ENCODE peak calls at places on chromosomes 7 and 10, in nine cellular contexts. H is K562, A is upper lobe of right lung, J is suprapubic skin, L is foreskin keratinocyte, R is RWPE1, S is IMR-90, B is AG04450, E is coronary artery. P is an unnamed sample.

GRCh38 chr7:155987681-155988080 is 175.4 kb upstream of the SHH start:
- DNase-seq in H (no peak), R (no peak), A (no peak), S (no peak), L (no peak), B (no peak), J (peak), E (no peak), P (no peak)

GRCh38 chr7:105157278-105157677 is 143.3 kb downstream of the KMT2E start:
- DNase-seq in B (no peak), H (no peak), J (no peak), R (no peak), E (no peak), A (no peak), S (no peak), L (no peak), P (no peak)

GRCh38 chr7:31105256-31105950 is 53.3 kb downstream of the ADCYAP1R1 start:
- DNase-seq in R (no peak), A (no peak), B (no peak), L (no peak), S (no peak), E (peak), J (peak), H (no peak), P (peak)

GRCh38 chr7:6181136-6181535 is 91.3 kb downstream of the CYTH3 start:
- DNase-seq in H (no peak), S (no peak), L (peak), B (no peak), E (peak), R (no peak), J (no peak), A (no peak), P (no peak)

GRCh38 chr10:52940921-52941320 is 168.3 kb upstream of the MBL2 start:
- DNase-seq in J (no peak), A (no peak), L (peak), B (no peak), H (peak), R (no peak), E (no peak), S (no peak), P (peak)

GRCh38 chr7:4657640-4658417 is 24.3 kb upstream of the FOXK1 start:
- DNase-seq in J (no peak), A (no peak), S (no peak), H (no peak), L (no peak), B (no peak), E (no peak), R (no peak), P (no peak)

GRCh38 chr7:25786958-25787730 is 364.9 kb upstream of the NFE2L3 start:
- DNase-seq in H (no peak), B (no peak), E (no peak), J (no peak), S (no peak), A (no peak), L (no peak), R (no peak), P (no peak)

GRCh38 chr10:92995509-92995908 is 65.1 kb upstream of the CYP26C1 start:
- DNase-seq in B (no peak), J (no peak), L (no peak), H (no peak), E (no peak), A (no peak), R (no peak), S (no peak), P (no peak)

GRCh38 chr7:63031838-63032436 is 966.7 kb upstream of the ZNF722 start:
- DNase-seq in S (no peak), H (no peak), B (no peak), A (no peak), L (no peak), J (no peak), R (no peak), E (peak), P (no peak)

GRCh38 chr10:29804025-29804852 is 169.5 kb upstream of the SVIL start:
- DNase-seq in S (peak), A (no peak), R (peak), H (no peak), E (peak), L (peak), B (peak), J (no peak), P (peak)

GRCh38 chr10:110414563-110415309 is 83.0 kb upstream of the DUSP5 start:
- DNase-seq in B (no peak), R (peak), S (no peak), J (no peak), L (peak), H (no peak), A (no peak), E (no peak), P (no peak)

GRCh38 chr10:14185501-14186045 is 145.2 kb downstream of the FRMD4A start:
- DNase-seq in E (no peak), H (peak), A (no peak), L (peak), S (peak), J (no peak), B (peak), R (peak), P (no peak)

GRCh38 chr10:3948843-3949242 is 163.8 kb upstream of the KLF6 start:
- DNase-seq in E (no peak), B (no peak), A (no peak), L (peak), S (peak), R (peak), J (peak), H (no peak), P (peak)

GRCh38 chr10:47092822-47093221 is 181.6 kb downstream of the PTPN20 start:
- DNase-seq in A (peak), J (no peak), H (no peak), S (no peak), L (no peak), B (no peak), E (peak), R (no peak), P (no peak)

GRCh38 chr7:25095516-25096345 is 29.3 kb downstream of the CYCS start:
- DNase-seq in S (no peak), E (no peak), A (no peak), J (no peak), B (no peak), L (no peak), R (no peak), H (no peak), P (no peak)

GRCh38 chr10:110793887-110794286 is 77.8 kb upstream of the PDCD4 start:
- DNase-seq in E (no peak), R (no peak), A (no peak), L (no peak), S (peak), J (no peak), H (no peak), B (no peak), P (no peak)

GRCh38 chr10:74011016-74011415 is 13.1 kb downstream of the VCL start:
- DNase-seq in R (no peak), A (no peak), J (no peak), B (no peak), H (no peak), E (no peak), S (no peak), L (no peak), P (no peak)

GRCh38 chr7:20220824-20221547 is 3.8 kb upstream of the MACC1 start:
- DNase-seq in H (peak), E (no peak), R (no peak), A (no peak), B (peak), S (peak), L (no peak), J (no peak), P (no peak)

GRCh38 chr7:53383131-53383530 is 347.7 kb downstream of the POM121L12 start:
- DNase-seq in J (no peak), E (no peak), S (no peak), R (peak), H (no peak), L (no peak), B (no peak), A (no peak), P (no peak)

GRCh38 chr7:130350945-130351663 is 6.5 kb downstream of the CPA5 start:
- DNase-seq in S (no peak), L (no peak), E (no peak), J (no peak), R (no peak), H (no peak), A (no peak), B (no peak), P (no peak)

GRCh38 chr7:130351664-130352015 is 7.0 kb downstream of the CPA5 start:
- DNase-seq in E (no peak), A (no peak), J (no peak), B (no peak), H (no peak), S (no peak), R (no peak), L (no peak), P (no peak)

GRCh38 chr7:130353196-130353595 is 8.6 kb downstream of the CPA5 start:
- DNase-seq in S (no peak), E (peak), A (no peak), R (no peak), H (no peak), B (no peak), J (no peak), L (no peak), P (no peak)

GRCh38 chr7:130352335-130353074 is 7.9 kb downstream of the CPA5 start:
- DNase-seq in L (no peak), J (no peak), A (no peak), S (peak), E (no peak), H (no peak), R (peak), B (no peak), P (no peak)

GRCh38 chr7:130349911-130350782 is 5.5 kb downstream of the CPA5 start:
- DNase-seq in B (no peak), J (no peak), R (no peak), L (no peak), A (no peak), E (no peak), S (peak), H (no peak), P (no peak)
- H3K27ac ChIP-seq in B (no peak), J (peak), R (no peak), L (no peak), A (peak), E (no peak), S (no peak), H (no peak), P (no peak)

DNA sequence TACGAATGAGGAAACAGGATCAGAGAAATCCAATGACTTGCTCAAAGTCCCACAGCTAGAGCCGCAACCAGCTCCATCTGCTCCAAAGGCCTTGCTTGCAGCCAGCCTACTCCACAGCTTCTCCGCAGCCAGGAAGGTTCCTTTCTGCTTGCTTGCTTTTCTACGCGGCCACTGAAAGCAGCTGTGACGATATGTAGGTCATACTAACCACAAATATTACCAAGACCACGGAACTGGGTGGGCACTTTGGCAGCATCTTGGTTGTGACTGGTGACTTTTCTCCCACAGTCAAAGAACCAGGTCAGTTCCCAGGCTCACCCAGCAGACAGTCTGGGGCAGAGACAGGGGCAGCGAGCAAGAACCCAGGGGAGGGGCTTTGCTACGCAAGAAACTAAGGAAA is 86.4 kb downstream of the FAM53B start:
- DNase-seq in E (no peak), A (no peak), H (no peak), L (no peak), J (no peak), S (peak), B (no peak), R (no peak), P (no peak)
- H3K27ac ChIP-seq in E (peak), A (peak), H (no peak), L (no peak), J (peak), S (no peak), B (no peak), R (peak), P (peak)

GRCh38 chr10:77229704-77230103 is 407.9 kb downstream of the KCNMA1 start:
- DNase-seq in A (no peak), S (peak), H (no peak), R (no peak), J (no peak), B (no peak), L (no peak), E (no peak), P (no peak)
- H3K27ac ChIP-seq in A (no peak), S (peak), H (no peak), R (no peak), J (no peak), B (no peak), L (no peak), E (no peak), P (peak)

GRCh38 chr7:51123322-51124021 is 193.1 kb downstream of the COBL start:
- DNase-seq in E (no peak), J (peak), L (peak), B (peak), H (no peak), A (no peak), R (peak), S (peak), P (no peak)
- H3K27ac ChIP-seq in E (no peak), J (peak), L (peak), B (no peak), H (no peak), A (peak), R (peak), S (no peak), P (no peak)

GRCh38 chr7:100082978-100083377 is 1.5 kb upstream of the ZNF3 start:
- DNase-seq in L (no peak), E (no peak), A (no peak), B (no peak), R (no peak), S (no peak), H (no peak), J (no peak), P (no peak)

GRCh38 chr7:100081535-100082102 is at the start of gene ZNF3:
- DNase-seq in R (peak), J (peak), S (peak), E (peak), A (peak), H (peak), B (peak), L (peak), P (peak)

GRCh38 chr7:100077205-100077604 is 4.3 kb downstream of the ZNF3 start:
- DNase-seq in A (no peak), H (no peak), B (no peak), L (no peak), J (no peak), S (no peak), R (no peak), E (no peak), P (no peak)

GRCh38 chr7:100079024-100079560 is 2.4 kb downstream of the ZNF3 start:
- DNase-seq in R (no peak), J (no peak), H (no peak), A (no peak), L (no peak), S (no peak), B (no peak), E (no peak), P (no peak)

DNA sequence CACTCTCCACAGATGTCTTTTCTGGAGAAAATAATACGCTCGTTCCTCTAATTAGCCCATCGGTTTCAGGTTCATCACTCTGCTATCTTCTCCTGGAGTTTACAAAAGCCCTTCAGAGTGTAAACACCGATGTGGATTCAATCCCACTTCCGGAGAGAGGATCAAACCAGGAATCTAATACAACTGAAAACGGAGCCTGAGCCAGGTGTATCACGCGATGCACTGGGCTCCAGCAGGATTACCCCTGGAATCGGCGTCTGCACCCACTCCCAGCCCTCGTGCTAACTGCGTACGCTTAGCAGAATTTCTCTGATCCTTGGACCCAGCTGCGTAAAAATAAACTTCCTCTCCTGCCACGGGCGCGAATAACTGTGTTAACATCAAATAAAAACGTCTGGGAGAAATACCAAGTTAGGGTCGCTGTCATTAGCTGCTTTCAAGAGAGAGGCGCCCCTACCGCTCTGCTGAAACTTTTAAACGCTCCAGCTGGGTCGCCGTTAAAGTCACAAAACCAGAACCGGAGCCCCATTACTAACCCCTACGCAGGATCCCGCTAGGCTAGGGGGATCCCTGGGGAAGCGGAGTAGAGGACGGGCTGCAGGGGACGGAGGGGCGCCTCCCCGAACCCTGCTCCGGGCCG is 508 bp downstream of the ZNF3 start:
- DNase-seq in H (peak), S (peak), A (no peak), J (no peak), B (no peak), L (no peak), E (no peak), R (no peak), P (no peak)
- H3K27ac ChIP-seq in H (peak), S (peak), A (peak), J (peak), B (peak), L (peak), E (peak), R (peak), P (peak)

DNA sequence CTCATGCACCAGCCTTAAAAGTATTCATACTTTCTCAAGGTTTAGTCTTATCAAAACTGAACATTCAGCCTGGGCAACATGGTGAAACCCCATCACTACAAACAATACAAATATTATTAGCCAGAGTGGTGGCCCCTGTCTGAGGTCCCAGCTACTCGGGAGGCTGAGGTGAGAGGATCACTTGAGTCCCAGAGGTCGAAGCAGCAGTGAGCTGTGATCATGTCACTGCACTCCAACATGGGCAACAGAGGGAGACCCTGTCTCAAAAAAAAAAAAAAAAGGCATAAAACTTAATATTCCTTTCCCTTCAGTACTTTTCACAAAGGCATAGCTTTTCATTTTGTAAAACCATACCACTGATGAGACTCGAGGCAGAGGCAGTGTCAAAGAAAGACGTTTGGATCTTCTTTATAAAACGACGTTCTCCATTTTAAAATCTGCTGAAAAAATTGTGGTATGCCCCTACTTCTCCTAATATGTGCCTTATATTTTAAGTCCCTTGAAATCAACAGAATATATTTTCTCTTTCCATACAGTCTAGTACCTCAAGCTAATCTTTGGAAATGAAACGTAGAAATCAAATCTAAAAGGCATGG is 1.9 kb downstream of the NSUN6 start:
- DNase-seq in B (no peak), J (no peak), E (no peak), L (no peak), H (no peak), S (no peak), A (no peak), R (no peak), P (no peak)
- H3K27ac ChIP-seq in B (no peak), J (no peak), E (no peak), L (no peak), H (peak), S (no peak), A (no peak), R (no peak), P (no peak)

GRCh38 chr10:123361832-123362231 is 207.6 kb downstream of the BUB3 start:
- DNase-seq in J (no peak), A (no peak), H (no peak), R (no peak), L (no peak), E (no peak), S (no peak), B (no peak), P (no peak)

GRCh38 chr10:123356101-123356500 is 201.9 kb downstream of the BUB3 start:
- DNase-seq in A (no peak), H (no peak), E (no peak), J (no peak), S (no peak), L (no peak), B (no peak), R (no peak), P (no peak)

GRCh38 chr10:123357363-123358075 is 203.3 kb downstream of the BUB3 start:
- DNase-seq in A (no peak), E (no peak), S (no peak), J (no peak), H (no peak), B (no peak), L (no peak), R (no peak), P (no peak)

GRCh38 chr10:123356799-123357198 is 202.6 kb downstream of the BUB3 start:
- DNase-seq in H (no peak), J (no peak), L (no peak), B (no peak), S (no peak), A (no peak), R (no peak), E (no peak), P (no peak)

DNA sequence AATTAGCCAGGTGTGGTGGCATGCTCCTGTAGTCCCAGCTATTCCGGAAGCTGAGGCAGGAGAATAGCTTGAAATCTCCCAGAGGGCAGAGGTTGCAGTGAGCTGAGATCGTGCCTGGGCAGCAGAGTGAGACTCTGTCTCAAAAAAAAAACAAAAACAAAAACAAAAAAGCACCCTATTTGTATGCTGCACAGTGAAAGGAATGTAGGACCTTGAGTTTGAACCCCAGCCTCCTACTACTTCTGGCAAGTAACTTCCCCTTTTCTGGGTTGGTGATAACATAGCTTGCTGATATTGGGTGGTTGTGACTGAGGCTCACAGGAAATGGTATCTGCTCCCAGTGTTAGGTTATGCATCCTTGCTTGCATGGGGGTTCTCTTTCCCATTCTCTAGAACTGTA is 205.3 kb downstream of the BUB3 start:
- DNase-seq in J (no peak), S (no peak), A (no peak), L (no peak), H (no peak), E (no peak), B (no peak), R (no peak), P (no peak)
- H3K27ac ChIP-seq in J (no peak), S (no peak), A (no peak), L (no peak), H (no peak), E (no peak), B (no peak), R (no peak), P (no peak)

DNA sequence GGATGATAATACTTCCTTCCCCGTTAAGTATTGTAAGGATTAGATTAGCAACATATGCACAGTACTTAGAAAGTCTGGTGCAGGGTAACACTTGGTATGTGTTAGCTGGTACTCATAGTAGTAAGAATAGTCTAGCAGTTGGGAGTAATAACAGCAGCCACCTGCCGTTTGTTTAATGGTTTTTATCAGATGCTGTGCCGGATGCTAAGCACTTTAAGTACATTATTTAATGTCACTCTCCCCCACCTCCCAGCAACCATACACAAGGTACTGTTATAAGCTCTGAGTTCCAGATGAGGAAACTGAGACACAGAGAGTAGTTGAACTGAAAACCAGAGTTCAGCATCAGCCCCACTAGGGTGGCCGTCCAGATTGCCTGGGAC is 60.1 kb downstream of the ZMIZ1 start:
- DNase-seq in E (no peak), H (no peak), B (no peak), A (no peak), R (no peak), J (no peak), L (no peak), S (no peak), P (no peak)
- H3K27ac ChIP-seq in E (no peak), H (peak), B (peak), A (peak), R (peak), J (no peak), L (no peak), S (peak), P (no peak)

GRCh38 chr10:95664543-95664942 is 8.0 kb upstream of the ALDH18A1 start:
- DNase-seq in H (peak), J (no peak), B (no peak), E (no peak), L (no peak), R (no peak), A (no peak), S (peak), P (no peak)
- H3K27ac ChIP-seq in H (peak), J (no peak), B (no peak), E (no peak), L (no peak), R (no peak), A (no peak), S (no peak), P (peak)

P was measured in tibial artery.